ENCODE peak calls at places on chromosomes 13 and 19, in six cellular contexts. One of them, this sample, is unnamed.

GRCh38 chr19:34067861-34068271 is 104.4 kb upstream of the LSM14A start:
- ATAC-seq in left lung: no peak
- ATAC-seq in right lobe of liver: no peak
- ATAC-seq in Panc1: peak
- ATAC-seq in CD8-positive, alpha-beta T cell: no peak
- ATAC-seq in heart right ventricle: no peak
- ATAC-seq in this sample: no peak

GRCh38 chr13:94169783-94170513 is 309.5 kb downstream of the DCT start:
- ATAC-seq in left lung: no peak
- ATAC-seq in right lobe of liver: peak
- ATAC-seq in Panc1: no peak
- ATAC-seq in CD8-positive, alpha-beta T cell: no peak
- ATAC-seq in heart right ventricle: peak
- ATAC-seq in this sample: no peak

GRCh38 chr19:19211499-19212432 is at the start of gene NCAN:
- ATAC-seq in left lung: no peak
- ATAC-seq in right lobe of liver: no peak
- ATAC-seq in Panc1: peak
- ATAC-seq in CD8-positive, alpha-beta T cell: no peak
- ATAC-seq in heart right ventricle: no peak
- ATAC-seq in this sample: no peak

GRCh38 chr13:106114981-106115554 is 420.4 kb downstream of the EFNB2 start:
- ATAC-seq in left lung: no peak
- ATAC-seq in right lobe of liver: no peak
- ATAC-seq in Panc1: no peak
- ATAC-seq in CD8-positive, alpha-beta T cell: no peak
- ATAC-seq in heart right ventricle: no peak
- ATAC-seq in this sample: no peak

GRCh38 chr19:13262450-13262849 is 112.2 kb downstream of the IER2 start:
- ATAC-seq in left lung: peak
- ATAC-seq in right lobe of liver: peak
- ATAC-seq in Panc1: peak
- ATAC-seq in CD8-positive, alpha-beta T cell: peak
- ATAC-seq in heart right ventricle: peak
- ATAC-seq in this sample: peak

GRCh38 chr19:35000338-35000646 is 169 bp downstream of the GRAMD1A start:
- ATAC-seq in left lung: no peak
- ATAC-seq in right lobe of liver: no peak
- ATAC-seq in Panc1: no peak
- ATAC-seq in CD8-positive, alpha-beta T cell: no peak
- ATAC-seq in heart right ventricle: no peak
- ATAC-seq in this sample: no peak

GRCh38 chr13:33743438-33744368 is 74.2 kb upstream of the RFC3 start:
- ATAC-seq in left lung: no peak
- ATAC-seq in right lobe of liver: peak
- ATAC-seq in Panc1: no peak
- ATAC-seq in CD8-positive, alpha-beta T cell: peak
- ATAC-seq in heart right ventricle: no peak
- ATAC-seq in this sample: peak

GRCh38 chr13:27704681-27705080 is 83.0 kb downstream of the POLR1D start:
- ATAC-seq in left lung: no peak
- ATAC-seq in right lobe of liver: no peak
- ATAC-seq in Panc1: no peak
- ATAC-seq in CD8-positive, alpha-beta T cell: no peak
- ATAC-seq in heart right ventricle: no peak
- ATAC-seq in this sample: no peak

GRCh38 chr19:10593820-10594637 is 6.9 kb upstream of the AP1M2 start:
- ATAC-seq in left lung: peak
- ATAC-seq in right lobe of liver: peak
- ATAC-seq in Panc1: no peak
- ATAC-seq in CD8-positive, alpha-beta T cell: no peak
- ATAC-seq in heart right ventricle: no peak
- ATAC-seq in this sample: peak

GRCh38 chr19:18915639-18916038 is 3.5 kb downstream of the COPE start:
- ATAC-seq in left lung: no peak
- ATAC-seq in right lobe of liver: no peak
- ATAC-seq in Panc1: peak
- ATAC-seq in CD8-positive, alpha-beta T cell: no peak
- ATAC-seq in heart right ventricle: no peak
- ATAC-seq in this sample: no peak

GRCh38 chr19:56103027-56103614 is 18.0 kb downstream of the ZNF787 start:
- ATAC-seq in left lung: no peak
- ATAC-seq in right lobe of liver: no peak
- ATAC-seq in Panc1: no peak
- ATAC-seq in CD8-positive, alpha-beta T cell: no peak
- ATAC-seq in heart right ventricle: no peak
- ATAC-seq in this sample: no peak

GRCh38 chr19:42421591-42422031 is 5.6 kb downstream of the LIPE start:
- ATAC-seq in left lung: no peak
- ATAC-seq in right lobe of liver: no peak
- ATAC-seq in Panc1: no peak
- ATAC-seq in CD8-positive, alpha-beta T cell: no peak
- ATAC-seq in heart right ventricle: peak
- ATAC-seq in this sample: peak

GRCh38 chr19:19747357-19748220 is 14.7 kb upstream of the ZNF14 start:
- ATAC-seq in left lung: no peak
- ATAC-seq in right lobe of liver: no peak
- ATAC-seq in Panc1: no peak
- ATAC-seq in CD8-positive, alpha-beta T cell: no peak
- ATAC-seq in heart right ventricle: no peak
- ATAC-seq in this sample: no peak

GRCh38 chr19:45547965-45548609 is 36.5 kb downstream of the OPA3 start:
- ATAC-seq in left lung: peak
- ATAC-seq in right lobe of liver: no peak
- ATAC-seq in Panc1: peak
- ATAC-seq in CD8-positive, alpha-beta T cell: no peak
- ATAC-seq in heart right ventricle: peak
- ATAC-seq in this sample: peak

GRCh38 chr13:21426238-21426637 is 32.9 kb downstream of the ZDHHC20 start:
- ATAC-seq in left lung: no peak
- ATAC-seq in right lobe of liver: no peak
- ATAC-seq in Panc1: no peak
- ATAC-seq in CD8-positive, alpha-beta T cell: no peak
- ATAC-seq in heart right ventricle: no peak
- ATAC-seq in this sample: no peak

GRCh38 chr19:54390942-54391577 is 24.2 kb upstream of the TTYH1 start:
- ATAC-seq in left lung: peak
- ATAC-seq in right lobe of liver: peak
- ATAC-seq in Panc1: peak
- ATAC-seq in CD8-positive, alpha-beta T cell: peak
- ATAC-seq in heart right ventricle: no peak
- ATAC-seq in this sample: no peak

GRCh38 chr13:24511824-24512207 is 762 bp downstream of the PARP4 start:
- ATAC-seq in left lung: no peak
- ATAC-seq in right lobe of liver: no peak
- ATAC-seq in Panc1: no peak
- ATAC-seq in CD8-positive, alpha-beta T cell: no peak
- ATAC-seq in heart right ventricle: peak
- ATAC-seq in this sample: peak

GRCh38 chr13:42967660-42968059 is 24.4 kb downstream of the EPSTI1 start:
- ATAC-seq in left lung: peak
- ATAC-seq in right lobe of liver: no peak
- ATAC-seq in Panc1: no peak
- ATAC-seq in CD8-positive, alpha-beta T cell: no peak
- ATAC-seq in heart right ventricle: peak
- ATAC-seq in this sample: no peak

GRCh38 chr13:53068841-53069520 is 40.4 kb downstream of the OLFM4 start:
- ATAC-seq in left lung: no peak
- ATAC-seq in right lobe of liver: no peak
- ATAC-seq in Panc1: no peak
- ATAC-seq in CD8-positive, alpha-beta T cell: no peak
- ATAC-seq in heart right ventricle: peak
- ATAC-seq in this sample: no peak

GRCh38 chr19:48397636-48398328 is 4.3 kb downstream of the GRIN2D start:
- ATAC-seq in left lung: no peak
- ATAC-seq in right lobe of liver: no peak
- ATAC-seq in Panc1: no peak
- ATAC-seq in CD8-positive, alpha-beta T cell: no peak
- ATAC-seq in heart right ventricle: no peak
- ATAC-seq in this sample: no peak

GRCh38 chr19:39187552-39187943 is 9.2 kb upstream of the NCCRP1 start:
- ATAC-seq in left lung: no peak
- ATAC-seq in right lobe of liver: peak
- ATAC-seq in Panc1: peak
- ATAC-seq in CD8-positive, alpha-beta T cell: no peak
- ATAC-seq in heart right ventricle: peak
- ATAC-seq in this sample: peak

GRCh38 chr19:10764340-10764894 is 46.5 kb downstream of the DNM2 start:
- ATAC-seq in left lung: no peak
- ATAC-seq in right lobe of liver: peak
- ATAC-seq in Panc1: no peak
- ATAC-seq in CD8-positive, alpha-beta T cell: no peak
- ATAC-seq in heart right ventricle: no peak
- ATAC-seq in this sample: no peak

GRCh38 chr13:80705371-80706163 is 364.6 kb upstream of the SPRY2 start:
- ATAC-seq in left lung: no peak
- ATAC-seq in right lobe of liver: no peak
- ATAC-seq in Panc1: no peak
- ATAC-seq in CD8-positive, alpha-beta T cell: no peak
- ATAC-seq in heart right ventricle: no peak
- ATAC-seq in this sample: no peak

GRCh38 chr19:45470147-45471081 is 2.6 kb downstream of the FOSB start:
- ATAC-seq in left lung: no peak
- ATAC-seq in right lobe of liver: no peak
- ATAC-seq in Panc1: peak
- ATAC-seq in CD8-positive, alpha-beta T cell: no peak
- ATAC-seq in heart right ventricle: no peak
- ATAC-seq in this sample: peak

GRCh38 chr13:111856571-111856970 is 210.4 kb upstream of the SOX1 start:
- ATAC-seq in left lung: no peak
- ATAC-seq in right lobe of liver: no peak
- ATAC-seq in Panc1: no peak
- ATAC-seq in CD8-positive, alpha-beta T cell: no peak
- ATAC-seq in heart right ventricle: no peak
- ATAC-seq in this sample: no peak

GRCh38 chr19:572891-573825 is 762 bp downstream of the BSG start:
- ATAC-seq in left lung: peak
- ATAC-seq in right lobe of liver: peak
- ATAC-seq in Panc1: no peak
- ATAC-seq in CD8-positive, alpha-beta T cell: no peak
- ATAC-seq in heart right ventricle: peak
- ATAC-seq in this sample: peak

GRCh38 chr19:46803555-46803954 is 15.2 kb upstream of the SLC1A5 start:
- ATAC-seq in left lung: no peak
- ATAC-seq in right lobe of liver: peak
- ATAC-seq in Panc1: no peak
- ATAC-seq in CD8-positive, alpha-beta T cell: no peak
- ATAC-seq in heart right ventricle: no peak
- ATAC-seq in this sample: no peak

GRCh38 chr13:113202912-113203311 is 5.6 kb downstream of the PCID2 start:
- ATAC-seq in left lung: no peak
- ATAC-seq in right lobe of liver: no peak
- ATAC-seq in Panc1: no peak
- ATAC-seq in CD8-positive, alpha-beta T cell: no peak
- ATAC-seq in heart right ventricle: peak
- ATAC-seq in this sample: no peak

GRCh38 chr19:1520203-1520780 is 3.6 kb upstream of the PLK5 start:
- ATAC-seq in left lung: no peak
- ATAC-seq in right lobe of liver: peak
- ATAC-seq in Panc1: no peak
- ATAC-seq in CD8-positive, alpha-beta T cell: no peak
- ATAC-seq in heart right ventricle: no peak
- ATAC-seq in this sample: no peak

GRCh38 chr19:46944918-46945628 is 74.6 kb upstream of the NPAS1 start:
- ATAC-seq in left lung: peak
- ATAC-seq in right lobe of liver: peak
- ATAC-seq in Panc1: no peak
- ATAC-seq in CD8-positive, alpha-beta T cell: no peak
- ATAC-seq in heart right ventricle: peak
- ATAC-seq in this sample: no peak

GRCh38 chr13:73767747-73768315 is 366.4 kb downstream of the KLF12 start:
- ATAC-seq in left lung: no peak
- ATAC-seq in right lobe of liver: peak
- ATAC-seq in Panc1: no peak
- ATAC-seq in CD8-positive, alpha-beta T cell: no peak
- ATAC-seq in heart right ventricle: no peak
- ATAC-seq in this sample: no peak

GRCh38 chr13:62846302-62846701 is 1430.7 kb upstream of the PCDH20 start:
- ATAC-seq in left lung: no peak
- ATAC-seq in right lobe of liver: no peak
- ATAC-seq in Panc1: no peak
- ATAC-seq in CD8-positive, alpha-beta T cell: no peak
- ATAC-seq in heart right ventricle: no peak
- ATAC-seq in this sample: no peak

GRCh38 chr13:77305276-77305675 is 21.6 kb downstream of the MYCBP2 start:
- ATAC-seq in left lung: no peak
- ATAC-seq in right lobe of liver: peak
- ATAC-seq in Panc1: no peak
- ATAC-seq in CD8-positive, alpha-beta T cell: no peak
- ATAC-seq in heart right ventricle: no peak
- ATAC-seq in this sample: no peak

GRCh38 chr19:48596679-48597465 is 9.7 kb upstream of the SPACA4 start:
- ATAC-seq in left lung: no peak
- ATAC-seq in right lobe of liver: no peak
- ATAC-seq in Panc1: peak
- ATAC-seq in CD8-positive, alpha-beta T cell: peak
- ATAC-seq in heart right ventricle: no peak
- ATAC-seq in this sample: peak

GRCh38 chr13:25882732-25883357 is 169.0 kb downstream of the SHISA2 start:
- ATAC-seq in left lung: peak
- ATAC-seq in right lobe of liver: no peak
- ATAC-seq in Panc1: no peak
- ATAC-seq in CD8-positive, alpha-beta T cell: peak
- ATAC-seq in heart right ventricle: no peak
- ATAC-seq in this sample: no peak

This sample was measured in esophagus mucosa.